ENCODE peak calls at places on chromosomes 7 and 10, in eight cellular contexts. S, U, V, I, H, Q, Z and W are unnamed samples.

GRCh38 chr7:151339651-151340377 is 1.8 kb upstream of the NUB1 start:
- DNase-seq in S (no peak), U (no peak), V (no peak), I (no peak), H (peak; percentile 60), Q (no peak), Z (no peak), W (no peak)

GRCh38 chr10:19638173-19638872 is 177.9 kb upstream of the PLXDC2 start:
- DNase-seq in S (no peak), U (peak; percentile 95), V (peak; percentile 95), I (peak; percentile 69), H (peak; percentile 29), Q (no peak), Z (peak; percentile 93), W (no peak)

GRCh38 chr7:29285451-29285807 is 90.9 kb downstream of the CHN2 start:
- DNase-seq in S (no peak), U (peak; percentile 94), V (peak; percentile 37), I (peak; percentile 62), H (peak; percentile 88), Q (no peak), Z (peak; percentile 96), W (no peak)

GRCh38 chr7:18119985-18120384 is 92.3 kb upstream of the PRPS1L1 start:
- DNase-seq in S (peak; percentile 61), U (peak; percentile 26), V (peak; percentile 19), I (no peak), H (peak; percentile 59), Q (no peak), Z (no peak), W (no peak)

GRCh38 chr10:6212266-6212640 is 9.5 kb downstream of the PFKFB3 start:
- DNase-seq in S (no peak), U (no peak), V (no peak), I (no peak), H (no peak), Q (no peak), Z (no peak), W (no peak)

GRCh38 chr7:81111781-81112540 is 193.1 kb upstream of the SEMA3C start:
- DNase-seq in S (no peak), U (peak; percentile 32), V (peak; percentile 72), I (no peak), H (no peak), Q (no peak), Z (peak; percentile 87), W (no peak)

GRCh38 chr7:151877911-151878835 is 1.3 kb upstream of the PRKAG2 start:
- DNase-seq in S (no peak), U (no peak), V (no peak), I (no peak), H (no peak), Q (no peak), Z (no peak), W (no peak)

GRCh38 chr7:79216236-79216635 is 237.2 kb downstream of the MAGI2 start:
- DNase-seq in S (peak; percentile 49), U (no peak), V (no peak), I (no peak), H (no peak), Q (no peak), Z (no peak), W (no peak)

GRCh38 chr10:78301891-78302738 is 268.5 kb downstream of the RPS24 start:
- DNase-seq in S (peak; percentile 68), U (no peak), V (peak; percentile 21), I (no peak), H (peak; percentile 28), Q (no peak), Z (no peak), W (no peak)

GRCh38 chr7:120925392-120925791 is 25.2 kb upstream of the ING3 start:
- DNase-seq in S (no peak), U (no peak), V (peak; percentile 8), I (no peak), H (no peak), Q (no peak), Z (no peak), W (no peak)

GRCh38 chr10:49419005-49419404 is 23.1 kb upstream of the DRGX start:
- DNase-seq in S (peak; percentile 78), U (no peak), V (no peak), I (no peak), H (no peak), Q (no peak), Z (no peak), W (no peak)

GRCh38 chr7:30920584-30921539 is 9.2 kb downstream of the AQP1 start:
- DNase-seq in S (peak; percentile 39), U (peak; percentile 53), V (peak; percentile 49), I (no peak), H (no peak), Q (no peak), Z (peak; percentile 63), W (no peak)

GRCh38 chr7:8130663-8131062 is 131.3 kb downstream of the ICA1 start:
- DNase-seq in S (no peak), U (no peak), V (no peak), I (no peak), H (no peak), Q (no peak), Z (no peak), W (no peak)

GRCh38 chr7:66769833-66770512 is 29.4 kb downstream of the RABGEF1 start:
- DNase-seq in S (no peak), U (peak; percentile 66), V (peak; percentile 74), I (no peak), H (no peak), Q (no peak), Z (no peak), W (no peak)
- TF ChIP-seq CTCF in S (no peak), U (no peak), V (no peak), I (no peak), H (no peak), Q (no peak), Z (no peak), W (no peak)

GRCh38 chr10:46106410-46107255 is 60.6 kb upstream of the MSMB start:
- DNase-seq in S (peak; percentile 92), U (peak; percentile 77), V (peak; percentile 12), I (no peak), H (peak; percentile 87), Q (peak; percentile 48), Z (peak; percentile 8), W (peak; percentile 21)
- TF ChIP-seq CTCF in S (peak; percentile 28), U (no peak), V (no peak), I (no peak), H (no peak), Q (no peak), Z (no peak), W (no peak)

GRCh38 chr10:92629945-92630344 is 37.0 kb downstream of the KIF11 start:
- DNase-seq in S (no peak), U (no peak), V (no peak), I (no peak), H (no peak), Q (no peak), Z (no peak), W (no peak)

DNA sequence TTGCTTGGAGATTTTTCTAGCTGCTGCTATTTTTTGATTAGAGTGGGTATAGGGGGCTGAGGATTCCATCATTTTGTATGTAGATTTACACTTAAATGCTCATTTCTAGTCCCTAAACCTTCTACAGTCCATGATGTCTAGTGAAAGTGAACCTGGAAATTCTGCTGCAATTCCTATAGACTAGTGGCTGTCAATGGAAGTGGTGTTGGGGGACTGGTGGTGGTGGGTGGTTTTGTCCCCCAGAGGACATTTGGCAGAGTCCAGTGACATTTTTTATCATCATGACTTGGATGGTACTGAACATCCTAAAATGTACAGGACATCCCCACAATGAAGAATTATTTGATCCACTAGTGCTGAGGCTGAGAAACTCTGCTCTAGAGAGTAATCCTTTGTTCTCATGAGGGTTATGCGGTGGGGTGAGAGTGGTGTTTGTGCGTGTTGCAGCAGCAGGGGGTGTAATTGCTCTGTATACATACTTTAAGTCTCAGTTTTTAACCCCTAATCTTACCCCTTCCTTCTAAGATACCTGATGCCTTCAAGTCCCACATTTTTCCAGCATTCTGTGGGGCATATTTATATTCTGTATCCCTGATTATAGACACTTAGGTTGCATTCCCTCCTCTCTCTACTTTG is 35.0 kb downstream of the KIF11 start:
- DNase-seq in S (peak; percentile 45), U (peak; percentile 12), V (no peak), I (no peak), H (no peak), Q (no peak), Z (no peak), W (no peak)
- TF ChIP-seq CTCF in S (peak; percentile 59), U (no peak), V (no peak), I (no peak), H (no peak), Q (no peak), Z (no peak), W (no peak)

GRCh38 chr10:87646920-87647319 is 12.8 kb upstream of the PAPSS2 start:
- DNase-seq in S (no peak), U (no peak), V (no peak), I (no peak), H (no peak), Q (no peak), Z (no peak), W (no peak)
- TF ChIP-seq CTCF in S (no peak), U (no peak), V (no peak), I (no peak), H (no peak), Q (no peak), Z (no peak), W (no peak)

GRCh38 chr7:90621130-90621891 is 25.2 kb downstream of the CDK14 start:
- DNase-seq in S (no peak), U (peak; percentile 17), V (no peak), I (no peak), H (peak; percentile 25), Q (no peak), Z (no peak), W (no peak)
- TF ChIP-seq CTCF in S (no peak), U (no peak), V (no peak), I (no peak), H (no peak), Q (no peak), Z (no peak), W (no peak)

GRCh38 chr7:50315739-50316671 is 11.5 kb downstream of the IKZF1 start:
- DNase-seq in S (peak; percentile 53), U (no peak), V (no peak), I (no peak), H (peak; percentile 80), Q (no peak), Z (no peak), W (no peak)
- TF ChIP-seq CTCF in S (no peak), U (no peak), V (no peak), I (no peak), H (peak; percentile 41), Q (no peak), Z (no peak), W (no peak)

GRCh38 chr7:541661-542060 is 22.0 kb upstream of the PDGFA start:
- DNase-seq in S (no peak), U (no peak), V (no peak), I (no peak), H (no peak), Q (no peak), Z (no peak), W (no peak)

GRCh38 chr7:542131-542934 is 22.7 kb upstream of the PDGFA start:
- DNase-seq in S (no peak), U (no peak), V (no peak), I (no peak), H (no peak), Q (no peak), Z (no peak), W (no peak)

GRCh38 chr7:540579-540978 is 20.9 kb upstream of the PDGFA start:
- DNase-seq in S (no peak), U (no peak), V (no peak), I (no peak), H (no peak), Q (no peak), Z (no peak), W (no peak)

GRCh38 chr7:539731-540411 is 20.2 kb upstream of the PDGFA start:
- DNase-seq in S (peak; percentile 70), U (peak; percentile 61), V (peak; percentile 49), I (no peak), H (no peak), Q (no peak), Z (peak; percentile 65), W (no peak)

GRCh38 chr7:540997-541396 is 21.4 kb upstream of the PDGFA start:
- DNase-seq in S (no peak), U (no peak), V (no peak), I (no peak), H (peak; percentile 72), Q (no peak), Z (no peak), W (no peak)
- TF ChIP-seq CTCF in S (no peak), U (no peak), V (no peak), I (no peak), H (no peak), Q (no peak), Z (no peak), W (no peak)